ENCODE peak calls at places on chromosomes 12 and 14, in five cellular contexts. Y, D, B, J and U are unnamed samples. For H3K4me1, the result is how much of the 10 kb centered on the place peaks cover.

GRCh38 chr14:87217023-87217422 is 776.0 kb downstream of the GALC start:
- DNase-seq in B (no peak), J (no peak), D (no peak), Y (no peak), U (no peak)

GRCh38 chr12:18932715-18933114 is 194.8 kb downstream of the CAPZA3 start:
- DNase-seq in D (no peak), J (peak), B (no peak), Y (no peak), U (no peak)

GRCh38 chr14:36748814-36749213 is 87.2 kb downstream of the PAX9 start:
- DNase-seq in D (no peak), Y (no peak), B (no peak), J (no peak), U (no peak)

GRCh38 chr14:90858511-90858910 is 42.3 kb upstream of the TTC7B start:
- DNase-seq in Y (no peak), D (no peak), B (no peak), J (no peak), U (no peak)

GRCh38 chr14:76456200-76456599 is 80.3 kb downstream of the ESRRB start:
- DNase-seq in B (no peak), D (no peak), J (peak), Y (peak), U (no peak)

GRCh38 chr14:55968741-55969140 is 149.5 kb upstream of the PELI2 start:
- DNase-seq in D (no peak), B (peak), Y (no peak), J (no peak), U (no peak)

GRCh38 chr14:29930283-29930682 is 2.6 kb upstream of the PRKD1 start:
- DNase-seq in B (no peak), Y (no peak), J (peak), D (no peak), U (no peak)

GRCh38 chr14:86973177-86973576 is 1019.8 kb downstream of the GALC start:
- DNase-seq in B (no peak), Y (no peak), J (no peak), D (no peak), U (no peak)

GRCh38 chr12:93080994-93081809 is 152.1 kb upstream of the EEA1 start:
- DNase-seq in Y (no peak), D (no peak), B (no peak), J (peak), U (no peak)

GRCh38 chr12:124512667-124513296 is 54.6 kb downstream of the NCOR2 start:
- DNase-seq in Y (peak), B (peak), D (no peak), J (peak), U (peak)

GRCh38 chr12:46964496-46965098 is 114.8 kb upstream of the PCED1B start:
- DNase-seq in D (no peak), J (peak), Y (peak), B (no peak), U (no peak)

GRCh38 chr12:70576341-70577282 is 60.6 kb downstream of the PTPRB start:
- DNase-seq in B (no peak), J (peak), D (no peak), Y (peak), U (peak)

GRCh38 chr14:100307215-100308111 is 1.2 kb upstream of the SLC25A29 start:
- DNase-seq in B (peak), J (peak), Y (no peak), D (no peak), U (no peak)

GRCh38 chr12:55687746-55688145 is 20.0 kb downstream of the ITGA7 start:
- DNase-seq in Y (no peak), B (no peak), D (no peak), J (no peak), U (no peak)

GRCh38 chr12:78641837-78642423 is 222.6 kb upstream of the SYT1 start:
- DNase-seq in Y (peak), J (peak), B (no peak), D (no peak), U (no peak)

GRCh38 chr14:75088566-75089373 is 19.3 kb downstream of the ZC2HC1C start:
- DNase-seq in J (peak), B (peak), D (no peak), Y (peak), U (no peak)

GRCh38 chr14:24312736-24313507 is 1.6 kb downstream of the LTB4R start:
- DNase-seq in D (peak), Y (no peak), J (peak), B (no peak), U (no peak)

GRCh38 chr14:22598896-22599244 is 770 bp downstream of the ABHD4 start:
- DNase-seq in J (peak), Y (peak), D (no peak), B (peak), U (no peak)

GRCh38 chr14:94612580-94613554 is 676 bp downstream of the SERPINA3 start:
- DNase-seq in D (no peak), B (no peak), Y (no peak), J (peak), U (no peak)

GRCh38 chr12:118418385-118419057 is 42.2 kb downstream of the SUDS3 start:
- DNase-seq in B (no peak), Y (no peak), J (no peak), D (no peak), U (no peak)

GRCh38 chr12:48615681-48616080 is 45.8 kb upstream of the LALBA start:
- DNase-seq in B (no peak), D (no peak), J (no peak), Y (no peak), U (no peak)

GRCh38 chr14:50067723-50068495 is 48.5 kb downstream of the VCPKMT start:
- DNase-seq in J (peak), D (no peak), Y (peak), B (peak), U (no peak)

GRCh38 chr14:104698688-104699425 is 9.4 kb downstream of the INF2 start:
- DNase-seq in D (no peak), B (no peak), Y (no peak), J (no peak), U (no peak)

GRCh38 chr12:80041691-80042090 is 57.6 kb upstream of the OTOGL start:
- DNase-seq in B (no peak), J (peak), D (no peak), Y (no peak), U (no peak)

GRCh38 chr12:29782285-29782820 is 1.4 kb downstream of the TMTC1 start:
- DNase-seq in B (no peak), Y (no peak), D (no peak), J (peak), U (no peak)

GRCh38 chr14:58718226-58718625 is 80.5 kb downstream of the DACT1 start:
- DNase-seq in Y (no peak), J (no peak), D (no peak), B (no peak), U (no peak)

GRCh38 chr12:115912440-115912839 is 365.1 kb downstream of the MED13L start:
- DNase-seq in D (no peak), J (no peak), Y (no peak), B (no peak), U (no peak)

GRCh38 chr12:115916910-115917668 is 360.4 kb downstream of the MED13L start:
- DNase-seq in B (peak), J (no peak), Y (peak), D (peak), U (peak)

GRCh38 chr12:115914122-115914521 is 363.4 kb downstream of the MED13L start:
- DNase-seq in B (no peak), J (no peak), Y (no peak), D (no peak), U (no peak)

GRCh38 chr12:115910057-115910456 is 367.4 kb downstream of the MED13L start:
- DNase-seq in J (no peak), B (no peak), D (no peak), Y (no peak), U (no peak)

GRCh38 chr12:115911360-115911759 is 366.1 kb downstream of the MED13L start:
- DNase-seq in B (no peak), Y (no peak), J (no peak), D (no peak), U (no peak)
- H3K4me3 ChIP-seq in B (no peak), Y (no peak), J (no peak), D (no peak), U (no peak)

GRCh38 chr14:33010495-33010894 is 71.8 kb downstream of the NPAS3 start:
- DNase-seq in D (no peak), Y (no peak), B (no peak), J (no peak), U (no peak)
- TF ChIP-seq CTCF in D (no peak), Y (no peak), B (no peak), J (no peak), U (no peak)

DNA sequence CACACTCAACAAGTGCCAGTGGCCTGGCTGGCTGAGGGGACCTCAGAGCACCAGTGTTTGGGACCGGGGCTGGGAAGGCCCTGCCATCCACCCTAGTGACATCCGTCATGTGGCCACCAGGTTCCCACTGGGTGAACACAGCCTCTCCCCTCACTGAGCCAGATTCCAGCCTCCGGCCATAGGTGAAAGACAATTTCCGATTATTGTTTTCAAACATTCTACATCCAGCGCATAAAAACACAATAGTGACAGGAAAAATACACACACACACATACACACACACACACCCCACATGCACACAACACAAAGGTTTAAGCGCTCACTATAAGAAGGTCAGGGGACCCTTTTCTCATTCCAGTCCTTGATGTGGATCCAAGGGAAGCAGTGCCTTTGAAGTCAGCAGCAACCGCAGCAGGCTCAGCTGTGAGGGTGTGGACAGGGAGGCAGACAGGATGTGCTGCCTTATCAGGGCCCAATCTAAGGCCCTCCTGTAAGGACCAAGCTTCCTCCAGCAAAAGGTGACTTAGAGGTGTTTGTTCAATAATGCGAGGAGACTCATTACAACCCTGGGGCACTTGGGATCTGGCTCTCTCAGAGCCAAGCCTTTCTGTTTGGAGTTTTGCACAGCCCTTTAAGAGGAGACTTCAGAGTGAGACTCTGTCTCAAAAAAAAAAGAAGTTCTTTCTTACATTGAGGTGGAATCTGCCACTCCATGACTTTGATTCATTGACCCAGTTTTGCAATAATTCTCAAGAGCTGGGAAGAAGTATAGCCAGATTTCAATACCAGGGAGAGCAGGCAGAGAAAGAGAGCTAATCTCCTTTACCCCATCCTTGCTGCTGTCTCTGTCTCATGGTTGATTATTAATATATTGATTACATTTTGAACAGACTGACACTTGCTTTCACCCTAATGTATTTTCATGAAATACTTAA is 227.8 kb downstream of the ZFP36L1 start:
- DNase-seq in D (no peak), B (no peak), J (no peak), Y (no peak), U (no peak)
- H3K4me1 ChIP-seq in D (half or more), B (under half), J (under half), Y (under half), U (under half)

DNA sequence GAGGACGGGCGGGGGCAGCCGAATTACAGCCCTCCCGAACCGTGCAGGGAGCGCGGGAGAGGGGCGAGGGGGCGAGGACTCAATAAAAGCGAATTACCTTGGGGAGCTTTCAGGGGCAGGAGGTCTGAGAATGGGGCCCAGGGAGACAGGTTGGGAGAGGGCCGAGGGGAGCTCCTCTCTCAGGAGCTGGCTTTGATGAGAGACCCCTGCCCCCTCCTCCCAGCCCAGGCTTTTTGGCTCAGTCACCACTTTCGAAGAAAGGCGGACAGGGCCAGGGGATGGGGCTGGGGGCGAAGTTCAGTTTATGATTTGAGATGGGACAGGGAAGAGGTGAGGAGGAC is 783 bp downstream of the HOXC9 start:
- DNase-seq in D (no peak), J (no peak), B (no peak), Y (no peak), U (no peak)
- H3K4me3 ChIP-seq in D (no peak), J (no peak), B (peak), Y (peak), U (no peak)

GRCh38 chr12:5648692-5649338 is 216.9 kb downstream of the NTF3 start:
- DNase-seq in J (peak), B (no peak), D (no peak), Y (peak), U (peak)
- TF ChIP-seq CTCF in J (peak), B (peak), D (peak), Y (peak), U (no peak)

GRCh38 chr12:6767592-6768384 is 1.6 kb downstream of the PTMS start:
- DNase-seq in D (no peak), B (no peak), J (peak), Y (no peak), U (no peak)
- H3K4me1 ChIP-seq in D (under half), B (half or more), J (under half), Y (half or more), U (under half)